ENCODE peak calls at places on chromosomes 3 and 15, in eight cellular contexts. Y is aorta, S is psoas muscle, J is adipocyte, E is uterus, X is SJSA1, B is fibroblast of lung, D is neuronal stem cell. H is an unnamed sample.
A peak's percentile ranks its signal among the peaks of the same experiment; 100 is the strongest.

GRCh38 chr3:20064796-20065564 is 24.7 kb downstream of the KAT2B start:
- DNase-seq in X (no peak), S (no peak), B (no peak), J (no peak), E (no peak), Y (no peak), D (no peak), H (no peak)

GRCh38 chr3:25588441-25589103 is 76.1 kb downstream of the TOP2B start:
- DNase-seq in D (no peak), B (peak; percentile 75), Y (no peak), E (no peak), X (no peak), S (no peak), J (no peak), H (no peak)

GRCh38 chr3:152199069-152199838 is 69.5 kb upstream of the MBNL1 start:
- DNase-seq in Y (no peak), B (no peak), D (no peak), X (no peak), J (no peak), E (no peak), S (no peak), H (no peak)

GRCh38 chr3:73955671-73956070 is 330.9 kb upstream of the PDZRN3 start:
- DNase-seq in Y (no peak), X (no peak), E (no peak), J (no peak), S (no peak), D (no peak), B (no peak), H (no peak)

GRCh38 chr3:129435367-129435766 is 4.4 kb downstream of the MBD4 start:
- DNase-seq in X (no peak), Y (no peak), J (no peak), S (no peak), D (no peak), E (no peak), B (no peak), H (no peak)

GRCh38 chr3:187197255-187197654 is at the start of gene RTP1:
- DNase-seq in X (no peak), S (no peak), J (no peak), D (peak; percentile 17), E (no peak), B (no peak), Y (no peak), H (no peak)

GRCh38 chr3:38036906-38037305 is 2.1 kb upstream of the DLEC1 start:
- DNase-seq in Y (no peak), B (no peak), X (no peak), D (no peak), E (no peak), J (no peak), S (no peak), H (no peak)

GRCh38 chr15:28026764-28027713 is 72.1 kb downstream of the OCA2 start:
- DNase-seq in D (no peak), X (no peak), E (no peak), J (no peak), S (no peak), Y (no peak), B (no peak), H (no peak)

GRCh38 chr15:74958320-74958907 is 1.8 kb upstream of the RPP25 start:
- DNase-seq in Y (peak; percentile 81), B (no peak), J (peak; percentile 46), S (peak; percentile 69), X (peak; percentile 69), D (no peak), E (peak; percentile 24), H (peak; percentile 68)

GRCh38 chr15:99902248-99902647 is 169.0 kb upstream of the LYSMD4 start:
- DNase-seq in X (no peak), J (no peak), Y (no peak), D (no peak), B (no peak), S (no peak), E (no peak), H (no peak)

DNA sequence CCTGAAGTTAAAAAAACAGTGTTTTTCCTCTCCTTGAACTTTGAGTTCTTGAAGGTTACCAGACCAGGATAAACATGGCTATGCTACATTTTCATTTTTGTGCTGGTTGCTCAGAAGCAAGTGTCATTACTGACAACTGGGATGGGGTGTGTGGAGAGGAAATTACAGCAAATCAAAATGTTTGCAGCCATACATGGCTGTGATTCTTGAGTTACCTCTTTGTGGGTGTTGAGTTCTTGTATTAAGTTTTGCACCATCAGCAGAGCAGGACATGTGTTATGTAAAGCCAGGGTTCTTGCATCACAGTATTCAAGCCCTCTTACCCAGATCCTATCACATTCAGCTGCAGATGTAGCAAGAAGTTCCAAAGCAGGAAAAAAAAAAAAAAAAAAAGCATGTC is 53.9 kb upstream of the ATOSA start:
- DNase-seq in X (no peak), Y (no peak), D (no peak), S (no peak), J (peak; percentile 80), B (no peak), E (no peak), H (no peak)
- H3K4me1 ChIP-seq in X (peaks cover 17% of the 10 kb centered on the region), Y (no peaks in the 10 kb centered on the region), D (peaks cover 2% of the 10 kb centered on the region), S (peaks cover 42% of the 10 kb centered on the region), J (peaks cover 65% of the 10 kb centered on the region), B (no peaks in the 10 kb centered on the region), E (no peaks in the 10 kb centered on the region), H (peaks cover 38% of the 10 kb centered on the region)

DNA sequence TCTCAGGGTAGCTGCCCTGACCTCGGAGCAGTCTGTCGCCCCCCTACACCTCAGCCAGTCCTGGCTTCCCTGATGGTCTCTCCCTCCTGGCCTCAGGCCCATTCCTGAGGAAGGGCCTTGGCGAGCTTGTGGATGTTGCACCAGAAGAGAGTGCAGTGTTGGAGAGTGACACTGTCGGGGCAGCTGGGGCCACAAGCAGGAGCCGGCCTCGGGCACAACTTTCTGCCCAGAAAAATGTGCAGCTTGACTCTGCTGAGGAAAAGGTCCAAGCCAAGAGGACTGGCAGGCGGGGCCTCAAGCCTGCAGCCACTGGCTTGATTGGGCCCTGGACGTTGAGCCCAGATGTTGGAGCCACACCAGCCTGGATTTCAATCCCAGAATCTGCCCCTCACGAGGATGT is 12.8 kb downstream of the HEMK1 start:
- DNase-seq in S (peak; percentile 81), J (no peak), Y (no peak), X (no peak), B (no peak), D (no peak), E (no peak), H (no peak)
- H3K4me1 ChIP-seq in S (peaks cover 62% of the 10 kb centered on the region), J (peaks cover 44% of the 10 kb centered on the region), Y (no peaks in the 10 kb centered on the region), X (no peaks in the 10 kb centered on the region), B (no peaks in the 10 kb centered on the region), D (no peaks in the 10 kb centered on the region), E (no peaks in the 10 kb centered on the region), H (peaks cover 66% of the 10 kb centered on the region)

DNA sequence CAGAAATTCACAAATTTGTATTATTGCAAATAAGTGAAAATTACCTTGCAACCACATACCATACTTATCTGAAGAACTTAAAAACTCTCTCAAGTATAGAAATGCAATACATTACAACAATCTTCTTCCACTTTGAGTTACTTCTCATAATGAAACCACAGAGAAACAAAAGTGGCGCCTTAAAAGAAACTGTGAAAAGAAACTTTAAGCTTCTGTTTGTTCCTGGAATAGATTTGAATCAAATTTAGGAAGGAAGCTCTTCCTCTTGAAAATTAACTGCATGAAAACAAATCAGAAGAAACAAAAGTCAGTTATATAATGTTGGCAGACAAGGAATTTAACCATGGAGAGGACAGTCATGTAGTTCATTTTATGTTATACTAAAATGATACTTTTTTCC is 57.5 kb upstream of the TNFSF10 start:
- DNase-seq in B (no peak), S (no peak), Y (no peak), J (no peak), E (no peak), X (no peak), D (no peak), H (no peak)
- H3K4me1 ChIP-seq in B (no peaks in the 10 kb centered on the region), S (peaks cover 5% of the 10 kb centered on the region), Y (no peaks in the 10 kb centered on the region), J (peaks cover 10% of the 10 kb centered on the region), E (no peaks in the 10 kb centered on the region), X (no peaks in the 10 kb centered on the region), D (no peaks in the 10 kb centered on the region), H (peaks cover 33% of the 10 kb centered on the region)

GRCh38 chr3:13535526-13535875 is 13.4 kb upstream of the FBLN2 start:
- DNase-seq in Y (no peak), E (no peak), B (no peak), J (no peak), D (no peak), S (no peak), X (no peak), H (no peak)
- H3K4me1 ChIP-seq in Y (no peaks in the 10 kb centered on the region), E (no peaks in the 10 kb centered on the region), B (peaks cover 13% of the 10 kb centered on the region), J (peaks cover 81% of the 10 kb centered on the region), D (peaks cover 3% of the 10 kb centered on the region), S (no peaks in the 10 kb centered on the region), X (peaks cover 51% of the 10 kb centered on the region), H (peaks cover 22% of the 10 kb centered on the region)